ENCODE peak calls at places on chromosomes 5 and 9, in nine cellular contexts. One of them, this sample, is unnamed.

GRCh38 chr5:102481044-102481715 is 17.6 kb downstream of the SLCO6A1 start:
- DNase-seq in body of pancreas: no peak
- DNase-seq in HepG2: no peak
- DNase-seq in adrenal gland: no peak
- DNase-seq in IMR-90: no peak
- DNase-seq in Peyer's patch: no peak
- DNase-seq in A549: no peak
- DNase-seq in suprapubic skin: no peak
- DNase-seq in uterus: no peak
- DNase-seq in this sample: no peak

GRCh38 chr9:114311571-114312512 is 11.1 kb upstream of the ORM1 start:
- DNase-seq in body of pancreas: no peak
- DNase-seq in HepG2: no peak
- DNase-seq in adrenal gland: no peak
- DNase-seq in IMR-90: no peak
- DNase-seq in Peyer's patch: no peak
- DNase-seq in A549: no peak
- DNase-seq in suprapubic skin: no peak
- DNase-seq in uterus: peak; percentile 6
- DNase-seq in this sample: no peak

GRCh38 chr9:38278931-38279532 is 113.5 kb upstream of the ALDH1B1 start:
- DNase-seq in body of pancreas: no peak
- DNase-seq in HepG2: no peak
- DNase-seq in adrenal gland: no peak
- DNase-seq in IMR-90: no peak
- DNase-seq in Peyer's patch: no peak
- DNase-seq in A549: no peak
- DNase-seq in suprapubic skin: no peak
- DNase-seq in uterus: no peak
- DNase-seq in this sample: no peak

GRCh38 chr9:105950448-105950847 is 256.1 kb downstream of the TMEM38B start:
- DNase-seq in body of pancreas: no peak
- DNase-seq in HepG2: no peak
- DNase-seq in adrenal gland: no peak
- DNase-seq in IMR-90: no peak
- DNase-seq in Peyer's patch: no peak
- DNase-seq in A549: no peak
- DNase-seq in suprapubic skin: no peak
- DNase-seq in uterus: no peak
- DNase-seq in this sample: no peak

GRCh38 chr5:158700231-158700996 is 399.3 kb downstream of the EBF1 start:
- DNase-seq in body of pancreas: no peak
- DNase-seq in HepG2: no peak
- DNase-seq in adrenal gland: no peak
- DNase-seq in IMR-90: no peak
- DNase-seq in Peyer's patch: no peak
- DNase-seq in A549: no peak
- DNase-seq in suprapubic skin: no peak
- DNase-seq in uterus: peak; percentile 30
- DNase-seq in this sample: no peak

GRCh38 chr5:79225026-79225425 is 10.9 kb upstream of the JMY start:
- DNase-seq in body of pancreas: no peak
- DNase-seq in HepG2: no peak
- DNase-seq in adrenal gland: no peak
- DNase-seq in IMR-90: peak; percentile 82
- DNase-seq in Peyer's patch: no peak
- DNase-seq in A549: no peak
- DNase-seq in suprapubic skin: no peak
- DNase-seq in uterus: no peak
- DNase-seq in this sample: no peak

GRCh38 chr9:126454250-126454649 is 127.6 kb downstream of the MVB12B start:
- DNase-seq in body of pancreas: peak; percentile 0
- DNase-seq in HepG2: no peak
- DNase-seq in adrenal gland: no peak
- DNase-seq in IMR-90: no peak
- DNase-seq in Peyer's patch: no peak
- DNase-seq in A549: no peak
- DNase-seq in suprapubic skin: no peak
- DNase-seq in uterus: no peak
- DNase-seq in this sample: no peak

GRCh38 chr5:168590666-168591065 is 11.5 kb upstream of the PANK3 start:
- DNase-seq in body of pancreas: no peak
- DNase-seq in HepG2: no peak
- DNase-seq in adrenal gland: peak; percentile 59
- DNase-seq in IMR-90: no peak
- DNase-seq in Peyer's patch: peak; percentile 61
- DNase-seq in A549: no peak
- DNase-seq in suprapubic skin: no peak
- DNase-seq in uterus: no peak
- DNase-seq in this sample: no peak

GRCh38 chr9:93182572-93182971 is 1.4 kb upstream of the WNK2 start:
- DNase-seq in body of pancreas: peak; percentile 83
- DNase-seq in HepG2: peak; percentile 51
- DNase-seq in adrenal gland: no peak
- DNase-seq in IMR-90: no peak
- DNase-seq in Peyer's patch: peak; percentile 78
- DNase-seq in A549: no peak
- DNase-seq in suprapubic skin: no peak
- DNase-seq in uterus: no peak
- DNase-seq in this sample: no peak

GRCh38 chr5:393846-394275 is 49.1 kb upstream of the EXOC3 start:
- DNase-seq in body of pancreas: no peak
- DNase-seq in HepG2: no peak
- DNase-seq in adrenal gland: no peak
- DNase-seq in IMR-90: peak; percentile 39
- DNase-seq in Peyer's patch: peak; percentile 27
- DNase-seq in A549: no peak
- DNase-seq in suprapubic skin: peak; percentile 46
- DNase-seq in uterus: no peak
- DNase-seq in this sample: no peak

GRCh38 chr5:147754372-147755122 is 28.0 kb downstream of the JAKMIP2 start:
- DNase-seq in body of pancreas: no peak
- DNase-seq in HepG2: no peak
- DNase-seq in adrenal gland: no peak
- DNase-seq in IMR-90: no peak
- DNase-seq in Peyer's patch: no peak
- DNase-seq in A549: no peak
- DNase-seq in suprapubic skin: no peak
- DNase-seq in uterus: no peak
- DNase-seq in this sample: no peak

GRCh38 chr5:124728331-124729307 is 17.8 kb downstream of the ZNF608 start:
- DNase-seq in body of pancreas: no peak
- DNase-seq in HepG2: no peak
- DNase-seq in adrenal gland: no peak
- DNase-seq in IMR-90: no peak
- DNase-seq in Peyer's patch: no peak
- DNase-seq in A549: no peak
- DNase-seq in suprapubic skin: no peak
- DNase-seq in uterus: no peak
- DNase-seq in this sample: no peak
- TF ChIP-seq POLR2A in body of pancreas: no peak
- TF ChIP-seq POLR2A in HepG2: no peak
- TF ChIP-seq POLR2A in adrenal gland: no peak
- TF ChIP-seq POLR2A in IMR-90: no peak
- TF ChIP-seq POLR2A in Peyer's patch: no peak
- TF ChIP-seq POLR2A in A549: no peak
- TF ChIP-seq POLR2A in suprapubic skin: no peak
- TF ChIP-seq POLR2A in uterus: no peak
- TF ChIP-seq POLR2A in this sample: no peak

DNA sequence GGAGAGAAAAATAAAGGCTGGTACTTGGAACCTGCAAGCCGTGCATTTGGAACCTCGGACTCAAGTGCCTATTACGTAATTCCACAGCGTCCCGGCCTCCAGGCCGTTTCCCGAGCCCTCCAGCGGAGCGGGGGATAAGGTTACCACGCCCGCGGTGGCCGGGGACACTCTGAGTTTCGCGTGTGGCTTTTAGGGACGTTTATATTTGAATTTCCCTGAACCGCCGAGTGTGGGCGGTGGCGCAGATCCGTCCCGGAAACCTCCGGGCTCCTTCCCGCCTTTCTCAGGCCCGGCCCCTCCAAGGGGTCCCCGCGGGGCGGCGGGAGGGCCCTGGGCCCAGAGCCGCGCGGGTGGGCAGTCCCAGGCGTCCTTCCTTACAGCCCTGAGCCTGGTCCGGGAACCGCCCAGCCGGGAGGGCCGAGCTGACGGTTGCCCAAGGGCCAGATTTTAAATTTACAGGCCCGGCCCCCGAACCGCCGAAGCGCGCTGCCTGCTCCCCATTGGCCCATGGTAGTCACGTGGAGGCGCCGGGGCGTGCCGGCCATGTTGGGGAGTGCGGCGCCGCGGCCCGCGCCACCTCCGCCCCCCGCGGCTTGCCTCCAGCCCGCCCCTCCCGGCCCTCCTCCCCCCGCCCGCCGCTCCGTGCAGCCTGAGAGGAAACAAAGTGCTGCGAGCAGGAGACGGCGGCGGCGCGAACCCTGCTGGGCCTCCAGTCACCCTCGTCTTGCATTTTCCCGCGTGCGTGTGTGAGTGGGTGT is at the start of gene LMNB1:
- DNase-seq in body of pancreas: peak; percentile 94
- DNase-seq in HepG2: peak; percentile 92
- DNase-seq in adrenal gland: peak; percentile 95
- DNase-seq in IMR-90: peak; percentile 94
- DNase-seq in Peyer's patch: peak; percentile 97
- DNase-seq in A549: peak; percentile 81
- DNase-seq in suprapubic skin: peak; percentile 96
- DNase-seq in uterus: peak; percentile 92
- DNase-seq in this sample: peak; percentile 84
- TF ChIP-seq POLR2A in body of pancreas: peak; percentile 73
- TF ChIP-seq POLR2A in HepG2: peak; percentile 60
- TF ChIP-seq POLR2A in adrenal gland: peak; percentile 39
- TF ChIP-seq POLR2A in IMR-90: peak; percentile 61
- TF ChIP-seq POLR2A in Peyer's patch: no peak
- TF ChIP-seq POLR2A in A549: peak; percentile 58
- TF ChIP-seq POLR2A in suprapubic skin: no peak
- TF ChIP-seq POLR2A in uterus: peak; percentile 54
- TF ChIP-seq POLR2A in this sample: peak; percentile 91

GRCh38 chr9:110189001-110189400 is 19.0 kb downstream of the C9orf152 start:
- DNase-seq in body of pancreas: peak; percentile 83
- DNase-seq in HepG2: peak; percentile 33
- DNase-seq in adrenal gland: peak; percentile 15
- DNase-seq in IMR-90: peak; percentile 18
- DNase-seq in Peyer's patch: peak; percentile 63
- DNase-seq in A549: no peak
- DNase-seq in suprapubic skin: peak; percentile 78
- DNase-seq in uterus: peak; percentile 69
- DNase-seq in this sample: no peak

GRCh38 chr9:110191616-110192015 is 16.3 kb downstream of the C9orf152 start:
- DNase-seq in body of pancreas: no peak
- DNase-seq in HepG2: no peak
- DNase-seq in adrenal gland: peak; percentile 16
- DNase-seq in IMR-90: no peak
- DNase-seq in Peyer's patch: no peak
- DNase-seq in A549: no peak
- DNase-seq in suprapubic skin: no peak
- DNase-seq in uterus: no peak
- DNase-seq in this sample: no peak

GRCh38 chr9:110187126-110187525 is 20.8 kb downstream of the C9orf152 start:
- DNase-seq in body of pancreas: no peak
- DNase-seq in HepG2: no peak
- DNase-seq in adrenal gland: no peak
- DNase-seq in IMR-90: no peak
- DNase-seq in Peyer's patch: no peak
- DNase-seq in A549: no peak
- DNase-seq in suprapubic skin: no peak
- DNase-seq in uterus: no peak
- DNase-seq in this sample: no peak

GRCh38 chr9:110192531-110193326 is 15.2 kb downstream of the C9orf152 start:
- DNase-seq in body of pancreas: no peak
- DNase-seq in HepG2: no peak
- DNase-seq in adrenal gland: peak; percentile 32
- DNase-seq in IMR-90: peak; percentile 78
- DNase-seq in Peyer's patch: no peak
- DNase-seq in A549: no peak
- DNase-seq in suprapubic skin: no peak
- DNase-seq in uterus: peak; percentile 70
- DNase-seq in this sample: no peak

DNA sequence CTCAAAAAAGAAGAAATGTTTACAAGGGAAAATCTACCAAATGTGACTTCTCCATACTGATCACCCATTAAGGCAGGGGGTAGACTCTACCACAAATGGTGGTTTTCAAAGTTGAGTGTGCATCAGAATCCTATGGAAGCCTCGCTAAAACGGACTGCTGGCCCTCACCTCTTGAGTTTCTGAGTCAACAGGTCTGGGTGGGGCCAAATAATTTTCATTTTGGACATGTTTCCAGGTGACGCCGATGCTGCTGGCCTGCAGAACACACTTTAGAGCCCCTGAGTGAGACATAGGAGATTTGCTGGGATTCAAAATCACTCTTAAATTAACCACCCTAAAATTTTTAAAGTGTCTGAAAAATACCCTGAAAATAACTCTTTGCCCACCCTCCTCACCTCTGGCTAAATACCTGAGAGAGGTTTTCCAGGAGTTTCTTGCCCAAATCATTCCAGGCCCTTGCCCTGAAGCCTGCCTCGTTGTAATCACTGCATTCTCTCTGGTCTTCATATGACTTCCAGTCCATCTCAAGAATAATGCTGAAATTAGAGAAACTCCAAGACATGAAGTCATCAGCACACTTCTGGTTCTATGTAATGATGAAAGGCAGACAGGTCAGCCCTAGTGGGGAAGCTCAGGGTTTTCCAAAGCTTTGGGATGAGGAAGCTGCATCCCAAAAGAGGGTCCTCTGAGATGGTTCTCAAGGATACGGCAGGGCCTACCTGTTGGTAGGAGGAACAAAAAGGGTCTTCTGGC is 18.2 kb downstream of the C9orf152 start:
- DNase-seq in body of pancreas: no peak
- DNase-seq in HepG2: no peak
- DNase-seq in adrenal gland: no peak
- DNase-seq in IMR-90: no peak
- DNase-seq in Peyer's patch: no peak
- DNase-seq in A549: no peak
- DNase-seq in suprapubic skin: no peak
- DNase-seq in uterus: no peak
- DNase-seq in this sample: no peak
- TF ChIP-seq POLR2A in body of pancreas: no peak
- TF ChIP-seq POLR2A in HepG2: no peak
- TF ChIP-seq POLR2A in adrenal gland: no peak
- TF ChIP-seq POLR2A in IMR-90: no peak
- TF ChIP-seq POLR2A in Peyer's patch: no peak
- TF ChIP-seq POLR2A in A549: no peak
- TF ChIP-seq POLR2A in suprapubic skin: no peak
- TF ChIP-seq POLR2A in uterus: no peak
- TF ChIP-seq POLR2A in this sample: no peak

DNA sequence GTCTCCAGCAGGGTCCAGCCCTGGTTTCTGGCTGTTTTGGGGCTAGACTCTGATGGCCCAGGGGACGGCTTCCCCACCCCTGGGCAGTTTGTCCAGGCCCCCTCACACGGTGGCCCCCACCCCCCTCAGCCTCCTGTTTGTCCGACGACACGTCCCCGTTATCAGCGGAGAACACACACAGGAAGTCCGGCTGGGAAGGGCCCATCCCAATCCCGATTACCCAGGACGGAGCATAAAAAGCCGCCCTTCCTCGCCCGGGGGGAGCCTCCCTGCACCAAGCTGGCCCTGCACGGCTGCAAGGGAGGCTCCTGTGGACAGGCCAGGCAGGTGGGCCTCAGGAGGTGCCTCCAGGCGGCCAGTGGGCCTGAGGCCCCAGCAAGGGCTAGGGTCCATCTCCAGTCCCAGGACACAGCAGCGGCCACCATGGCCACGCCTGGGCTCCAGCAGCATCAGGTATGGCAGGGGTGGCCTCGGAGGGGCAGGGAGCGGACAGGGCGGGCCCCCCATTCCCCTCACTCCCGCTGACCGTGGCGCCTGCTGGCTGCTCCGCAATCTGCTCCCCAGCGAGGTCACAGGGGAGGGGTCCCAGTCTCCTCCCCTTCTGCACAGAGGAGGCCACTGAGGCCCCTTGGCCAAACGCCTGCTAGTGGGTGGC is at the start of gene EGFL7:
- DNase-seq in body of pancreas: no peak
- DNase-seq in HepG2: no peak
- DNase-seq in adrenal gland: peak; percentile 54
- DNase-seq in IMR-90: no peak
- DNase-seq in Peyer's patch: no peak
- DNase-seq in A549: no peak
- DNase-seq in suprapubic skin: no peak
- DNase-seq in uterus: peak; percentile 75
- DNase-seq in this sample: no peak
- TF ChIP-seq POLR2A in body of pancreas: peak; percentile 56
- TF ChIP-seq POLR2A in HepG2: no peak
- TF ChIP-seq POLR2A in adrenal gland: peak; percentile 49
- TF ChIP-seq POLR2A in IMR-90: no peak
- TF ChIP-seq POLR2A in Peyer's patch: peak; percentile 15
- TF ChIP-seq POLR2A in A549: no peak
- TF ChIP-seq POLR2A in suprapubic skin: no peak
- TF ChIP-seq POLR2A in uterus: peak; percentile 41
- TF ChIP-seq POLR2A in this sample: no peak

This sample was measured in H54.